ENCODE peak calls at places on chromosomes 2 and 18, in six cellular contexts. Z, K, V, L, Y and I are unnamed samples.

GRCh38 chr2:10232096-10232815 is 70.4 kb upstream of the HPCAL1 start:
- DNase-seq in Y (no peak), V (no peak), Z (no peak), L (no peak), K (no peak), I (no peak)

GRCh38 chr2:141331127-141331526 is 799.7 kb downstream of the LRP1B start:
- DNase-seq in L (peak; percentile 86), V (peak; percentile 69), Y (no peak), K (no peak), Z (no peak), I (no peak)

GRCh38 chr2:64646007-64646880 is 7.5 kb downstream of the SERTAD2 start:
- DNase-seq in Z (peak; percentile 96), K (peak; percentile 92), L (peak; percentile 69), V (peak; percentile 83), Y (peak; percentile 83), I (peak; percentile 95)

GRCh38 chr2:219252900-219253752 is at the start of gene TUBA4B:
- DNase-seq in Y (no peak), V (peak; percentile 43), L (peak; percentile 50), Z (peak; percentile 81), K (peak; percentile 46), I (no peak)

GRCh38 chr18:28823506-28824182 is 646.7 kb upstream of the CDH2 start:
- DNase-seq in Y (no peak), Z (no peak), K (no peak), L (no peak), V (no peak), I (no peak)

GRCh38 chr2:211930331-211930730 is 608.3 kb downstream of the ERBB4 start:
- DNase-seq in Y (no peak), V (no peak), K (no peak), Z (no peak), L (no peak), I (no peak)

GRCh38 chr2:69694894-69695849 is 46.8 kb upstream of the ANXA4 start:
- DNase-seq in K (peak; percentile 42), L (peak; percentile 91), Z (no peak), Y (no peak), V (peak; percentile 78), I (no peak)

GRCh38 chr2:85017436-85018048 is 46.6 kb downstream of the KCMF1 start:
- DNase-seq in K (no peak), Y (no peak), L (peak; percentile 36), Z (no peak), V (no peak), I (no peak)

GRCh38 chr2:31598694-31599093 is 18.0 kb upstream of the SRD5A2 start:
- DNase-seq in Y (no peak), L (no peak), K (no peak), V (no peak), Z (no peak), I (no peak)

GRCh38 chr2:10235099-10235908 is 67.4 kb upstream of the HPCAL1 start:
- DNase-seq in K (no peak), L (no peak), Z (no peak), Y (no peak), V (no peak), I (no peak)

GRCh38 chr2:236720974-236721600 is 151.5 kb downstream of the ACKR3 start:
- DNase-seq in K (peak; percentile 87), L (no peak), Z (no peak), Y (no peak), V (no peak), I (no peak)

GRCh38 chr2:70089220-70089945 is 2.1 kb downstream of the PCBP1 start:
- DNase-seq in K (peak; percentile 29), Y (peak; percentile 44), V (peak; percentile 39), Z (peak; percentile 54), L (no peak), I (peak; percentile 35)

GRCh38 chr18:48857023-48857694 is 93.6 kb downstream of the SMAD7 start:
- DNase-seq in V (no peak), K (no peak), L (no peak), Z (no peak), Y (no peak), I (no peak)

GRCh38 chr2:71801969-71802368 is 345.7 kb downstream of the CYP26B1 start:
- DNase-seq in L (peak; percentile 25), V (peak; percentile 58), Z (peak; percentile 58), Y (no peak), K (peak; percentile 24), I (peak; percentile 89)

GRCh38 chr2:25758348-25758747 is 85.0 kb upstream of the DTNB start:
- DNase-seq in L (no peak), V (no peak), K (no peak), Y (no peak), Z (no peak), I (no peak)

GRCh38 chr2:167438206-167438605 is 549.9 kb downstream of the XIRP2 start:
- DNase-seq in K (no peak), L (peak; percentile 67), Z (no peak), V (no peak), Y (no peak), I (no peak)

GRCh38 chr2:26412091-26412673 is 10.5 kb downstream of the DRC1 start:
- DNase-seq in K (no peak), V (peak; percentile 89), Y (no peak), Z (no peak), L (no peak), I (no peak)

GRCh38 chr2:223760838-223761502 is 76.4 kb downstream of the AP1S3 start:
- DNase-seq in Z (peak; percentile 84), L (peak; percentile 89), Y (peak; percentile 70), K (peak; percentile 92), V (peak; percentile 90), I (peak; percentile 25)

GRCh38 chr18:32549248-32549842 is 78.7 kb upstream of the GAREM1 start:
- DNase-seq in L (peak; percentile 34), V (peak; percentile 46), K (peak; percentile 60), Y (peak; percentile 20), Z (peak; percentile 80), I (peak; percentile 65)

GRCh38 chr2:98586466-98587140 is 21.7 kb downstream of the COA5 start:
- DNase-seq in K (peak; percentile 71), Z (no peak), V (no peak), L (no peak), Y (no peak), I (no peak)

GRCh38 chr2:80266231-80266630 is 38.3 kb downstream of the LRRTM1 start:
- DNase-seq in Z (no peak), L (no peak), Y (no peak), K (no peak), V (no peak), I (no peak)
- TF ChIP-seq CTCF in Z (no peak), L (no peak), Y (no peak), K (no peak), V (no peak), I (no peak)

GRCh38 chr2:233297076-233297475 is 10.5 kb upstream of the SAG start:
- DNase-seq in K (peak; percentile 79), L (no peak), Y (no peak), Z (no peak), V (no peak), I (no peak)
- H3K27ac ChIP-seq in K (peak overlapping the region; percentile 51), L (no peak overlapping the region), Y (no peak overlapping the region), Z (no peak overlapping the region), V (no peak overlapping the region), I (no peak overlapping the region)

DNA sequence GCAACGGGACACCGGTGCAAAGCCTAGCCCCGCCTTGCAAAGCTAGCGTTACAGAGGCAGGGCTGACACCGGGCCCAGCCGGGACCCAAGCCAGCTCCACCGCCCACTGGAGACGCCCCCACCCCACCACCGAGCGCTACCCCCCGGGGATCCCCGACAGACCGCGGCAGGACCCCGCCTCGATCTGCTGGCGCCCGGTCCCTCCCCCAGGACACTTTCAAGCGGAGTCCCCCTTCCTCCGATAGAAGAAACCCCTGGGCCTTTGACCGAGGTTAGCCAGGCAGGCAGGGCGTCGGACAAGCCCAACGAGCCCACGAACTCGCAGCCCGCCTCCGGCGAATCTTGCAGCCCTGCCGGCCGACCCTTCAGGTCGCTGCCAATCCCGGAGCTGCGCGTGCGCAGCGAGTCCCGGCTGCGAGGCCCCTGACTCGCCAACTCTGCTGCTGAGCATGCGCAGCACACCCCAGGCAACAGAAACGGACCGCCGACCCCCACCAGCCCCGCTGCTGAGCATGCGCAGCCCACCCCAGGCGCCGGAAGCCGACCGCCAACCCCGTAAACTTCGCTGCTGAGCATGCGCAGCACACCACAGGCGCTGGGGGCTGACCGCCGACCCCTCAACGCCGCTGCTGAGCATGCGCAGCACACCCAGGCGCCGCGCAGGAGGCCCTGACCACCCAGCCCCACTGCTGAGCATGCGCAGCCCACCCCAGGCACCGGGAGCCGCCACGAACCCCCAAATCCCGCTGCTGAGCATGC is 656 bp downstream of the ADI1 start:
- DNase-seq in V (peak; percentile 99), K (peak; percentile 98), L (peak; percentile 96), Z (peak; percentile 98), Y (peak; percentile 93), I (peak; percentile 95)
- TF ChIP-seq POLR2A in V (peak; percentile 95), K (peak; percentile 69), L (peak; percentile 48), Z (peak; percentile 77), Y (no peak), I (no peak)

GRCh38 chr2:176446718-176447414 is 177.6 kb downstream of the MTX2 start:
- DNase-seq in V (no peak), Y (no peak), L (peak; percentile 27), Z (no peak), K (no peak), I (no peak)

GRCh38 chr2:176447616-176448015 is 178.4 kb downstream of the MTX2 start:
- DNase-seq in K (no peak), L (no peak), Y (no peak), V (no peak), Z (no peak), I (no peak)

GRCh38 chr2:176445831-176446433 is 176.7 kb downstream of the MTX2 start:
- DNase-seq in Y (no peak), L (peak; percentile 87), V (peak; percentile 14), K (no peak), Z (no peak), I (no peak)

GRCh38 chr2:176453784-176454183 is 184.5 kb downstream of the MTX2 start:
- DNase-seq in Z (no peak), L (no peak), Y (no peak), V (no peak), K (no peak), I (no peak)

GRCh38 chr2:176449852-176450251 is 180.6 kb downstream of the MTX2 start:
- DNase-seq in Y (no peak), V (no peak), Z (no peak), L (peak; percentile 12), K (no peak), I (no peak)
- TF ChIP-seq CTCF in Y (no peak), V (no peak), Z (no peak), L (no peak), K (no peak), I (no peak)

GRCh38 chr18:518081-518480 is 17.6 kb upstream of the COLEC12 start:
- DNase-seq in Y (no peak), V (no peak), K (no peak), Z (no peak), L (no peak), I (no peak)
- H3K27ac ChIP-seq in Y (no peak overlapping the region), V (no peak overlapping the region), K (no peak overlapping the region), Z (no peak overlapping the region), L (no peak overlapping the region), I (no peak overlapping the region)